ENCODE peak calls at places on chromosomes 11 and 22, in six cellular contexts. One of them, this sample, is unnamed.

GRCh38 chr22:17998913-17999312 is 25.4 kb downstream of the MICAL3 start:
- DNase-seq in activated naive CD4-positive, alpha-beta T cell treated with Interleukin-2 at 50 U/mL for 16 hours: no peak
- DNase-seq in skeletal muscle cell: no peak
- DNase-seq in ureter: no peak
- DNase-seq in mesendoderm: no peak
- DNase-seq in PC-3: no peak
- DNase-seq in this sample: peak

GRCh38 chr11:21866781-21867180 is 326.1 kb upstream of the ANO5 start:
- DNase-seq in activated naive CD4-positive, alpha-beta T cell treated with Interleukin-2 at 50 U/mL for 16 hours: no peak
- DNase-seq in skeletal muscle cell: no peak
- DNase-seq in ureter: no peak
- DNase-seq in mesendoderm: no peak
- DNase-seq in PC-3: no peak
- DNase-seq in this sample: no peak

GRCh38 chr11:79152511-79152910 is 288.3 kb downstream of the TENM4 start:
- DNase-seq in activated naive CD4-positive, alpha-beta T cell treated with Interleukin-2 at 50 U/mL for 16 hours: no peak
- DNase-seq in skeletal muscle cell: no peak
- DNase-seq in ureter: no peak
- DNase-seq in mesendoderm: no peak
- DNase-seq in PC-3: no peak
- DNase-seq in this sample: no peak

GRCh38 chr22:36965716-36966115 is 52.3 kb downstream of the CSF2RB start:
- DNase-seq in activated naive CD4-positive, alpha-beta T cell treated with Interleukin-2 at 50 U/mL for 16 hours: no peak
- DNase-seq in skeletal muscle cell: no peak
- DNase-seq in ureter: no peak
- DNase-seq in mesendoderm: no peak
- DNase-seq in PC-3: no peak
- DNase-seq in this sample: no peak

GRCh38 chr11:44592125-44592643 is 26.7 kb downstream of the CD82 start:
- DNase-seq in activated naive CD4-positive, alpha-beta T cell treated with Interleukin-2 at 50 U/mL for 16 hours: no peak
- DNase-seq in skeletal muscle cell: peak
- DNase-seq in ureter: no peak
- DNase-seq in mesendoderm: no peak
- DNase-seq in PC-3: no peak
- DNase-seq in this sample: no peak

GRCh38 chr11:117597083-117597482 is 199.9 kb downstream of the DSCAML1 start:
- DNase-seq in activated naive CD4-positive, alpha-beta T cell treated with Interleukin-2 at 50 U/mL for 16 hours: peak
- DNase-seq in skeletal muscle cell: no peak
- DNase-seq in ureter: no peak
- DNase-seq in mesendoderm: peak
- DNase-seq in PC-3: peak
- DNase-seq in this sample: no peak

GRCh38 chr22:44567846-44568493 is 69.9 kb upstream of the RTL6 start:
- DNase-seq in activated naive CD4-positive, alpha-beta T cell treated with Interleukin-2 at 50 U/mL for 16 hours: peak
- DNase-seq in skeletal muscle cell: no peak
- DNase-seq in ureter: peak
- DNase-seq in mesendoderm: peak
- DNase-seq in PC-3: peak
- DNase-seq in this sample: peak

GRCh38 chr22:47291565-47292495 is 529.4 kb downstream of the TBC1D22A start:
- DNase-seq in activated naive CD4-positive, alpha-beta T cell treated with Interleukin-2 at 50 U/mL for 16 hours: no peak
- DNase-seq in skeletal muscle cell: no peak
- DNase-seq in ureter: no peak
- DNase-seq in mesendoderm: no peak
- DNase-seq in PC-3: no peak
- DNase-seq in this sample: no peak

GRCh38 chr22:21797444-21798221 is 62.0 kb upstream of the YPEL1 start:
- DNase-seq in activated naive CD4-positive, alpha-beta T cell treated with Interleukin-2 at 50 U/mL for 16 hours: no peak
- DNase-seq in skeletal muscle cell: no peak
- DNase-seq in ureter: no peak
- DNase-seq in mesendoderm: no peak
- DNase-seq in PC-3: no peak
- DNase-seq in this sample: no peak

GRCh38 chr22:23913306-23913660 is 19.1 kb downstream of the MIF start:
- DNase-seq in activated naive CD4-positive, alpha-beta T cell treated with Interleukin-2 at 50 U/mL for 16 hours: peak
- DNase-seq in skeletal muscle cell: no peak
- DNase-seq in ureter: no peak
- DNase-seq in mesendoderm: no peak
- DNase-seq in PC-3: no peak
- DNase-seq in this sample: no peak

GRCh38 chr11:70568504-70569172 is 170.3 kb downstream of the CTTN start:
- DNase-seq in activated naive CD4-positive, alpha-beta T cell treated with Interleukin-2 at 50 U/mL for 16 hours: no peak
- DNase-seq in skeletal muscle cell: no peak
- DNase-seq in ureter: peak
- DNase-seq in mesendoderm: peak
- DNase-seq in PC-3: no peak
- DNase-seq in this sample: no peak

GRCh38 chr22:23565288-23565941 is 14.7 kb downstream of the IGLL1 start:
- DNase-seq in activated naive CD4-positive, alpha-beta T cell treated with Interleukin-2 at 50 U/mL for 16 hours: peak
- DNase-seq in skeletal muscle cell: no peak
- DNase-seq in ureter: no peak
- DNase-seq in mesendoderm: peak
- DNase-seq in PC-3: no peak
- DNase-seq in this sample: peak

GRCh38 chr11:69317401-69318092 is 23.6 kb downstream of the MYEOV start:
- DNase-seq in activated naive CD4-positive, alpha-beta T cell treated with Interleukin-2 at 50 U/mL for 16 hours: no peak
- DNase-seq in skeletal muscle cell: no peak
- DNase-seq in ureter: no peak
- DNase-seq in mesendoderm: no peak
- DNase-seq in PC-3: no peak
- DNase-seq in this sample: no peak

GRCh38 chr22:38345782-38346181 is 28.5 kb upstream of the CSNK1E start:
- DNase-seq in activated naive CD4-positive, alpha-beta T cell treated with Interleukin-2 at 50 U/mL for 16 hours: no peak
- DNase-seq in skeletal muscle cell: no peak
- DNase-seq in ureter: peak
- DNase-seq in mesendoderm: no peak
- DNase-seq in PC-3: no peak
- DNase-seq in this sample: no peak

GRCh38 chr22:21711851-21712250 is 23.7 kb downstream of the YPEL1 start:
- DNase-seq in activated naive CD4-positive, alpha-beta T cell treated with Interleukin-2 at 50 U/mL for 16 hours: no peak
- DNase-seq in skeletal muscle cell: no peak
- DNase-seq in ureter: no peak
- DNase-seq in mesendoderm: no peak
- DNase-seq in PC-3: no peak
- DNase-seq in this sample: no peak

GRCh38 chr11:80519591-80520258 is 1078.9 kb upstream of the TENM4 start:
- DNase-seq in activated naive CD4-positive, alpha-beta T cell treated with Interleukin-2 at 50 U/mL for 16 hours: no peak
- DNase-seq in skeletal muscle cell: no peak
- DNase-seq in ureter: no peak
- DNase-seq in mesendoderm: no peak
- DNase-seq in PC-3: peak
- DNase-seq in this sample: no peak

GRCh38 chr11:71370020-71370747 is 78.0 kb downstream of the DHCR7 start:
- DNase-seq in activated naive CD4-positive, alpha-beta T cell treated with Interleukin-2 at 50 U/mL for 16 hours: no peak
- DNase-seq in skeletal muscle cell: no peak
- DNase-seq in ureter: no peak
- DNase-seq in mesendoderm: no peak
- DNase-seq in PC-3: no peak
- DNase-seq in this sample: no peak

GRCh38 chr11:119423459-119424254 is 685 bp upstream of the THY1 start:
- DNase-seq in activated naive CD4-positive, alpha-beta T cell treated with Interleukin-2 at 50 U/mL for 16 hours: no peak
- DNase-seq in skeletal muscle cell: no peak
- DNase-seq in ureter: no peak
- DNase-seq in mesendoderm: peak
- DNase-seq in PC-3: no peak
- DNase-seq in this sample: peak

GRCh38 chr11:112612283-112612849 is 348.9 kb upstream of the NCAM1 start:
- DNase-seq in activated naive CD4-positive, alpha-beta T cell treated with Interleukin-2 at 50 U/mL for 16 hours: no peak
- DNase-seq in skeletal muscle cell: no peak
- DNase-seq in ureter: no peak
- DNase-seq in mesendoderm: peak
- DNase-seq in PC-3: no peak
- DNase-seq in this sample: peak

GRCh38 chr22:19755145-19755710 is 5.3 kb upstream of the TBX1 start:
- DNase-seq in activated naive CD4-positive, alpha-beta T cell treated with Interleukin-2 at 50 U/mL for 16 hours: no peak
- DNase-seq in skeletal muscle cell: no peak
- DNase-seq in ureter: no peak
- DNase-seq in mesendoderm: no peak
- DNase-seq in PC-3: no peak
- DNase-seq in this sample: no peak

GRCh38 chr11:1129666-1130160 is 28.0 kb upstream of the MUC5AC start:
- DNase-seq in activated naive CD4-positive, alpha-beta T cell treated with Interleukin-2 at 50 U/mL for 16 hours: no peak
- DNase-seq in skeletal muscle cell: no peak
- DNase-seq in ureter: no peak
- DNase-seq in mesendoderm: no peak
- DNase-seq in PC-3: no peak
- DNase-seq in this sample: no peak